ENCODE peak calls at places on chromosomes 16 and 17, in ten cellular contexts. J is right cardiac atrium; Z is psoas muscle; G is endothelial cell of umbilical vein; M is thoracic aorta; N is fibroblast of lung; S is stomach; L is upper lobe of right lung; K is naive thymus-derived CD4-positive, alpha-beta T cell; X is heart left ventricle. U is an unnamed sample. For H3K27me3 and H3K4me1, the result is how much of the 10 kb centered on the place peaks cover.

GRCh38 chr17:3935825-3936355 is 19.6 kb upstream of the P2RX1 start:
- DNase-seq in J (no peak), Z (no peak), G (peak), M (no peak), N (peak), S (no peak), L (no peak), K (no peak), X (no peak), U (no peak)

GRCh38 chr17:83173180-83173996 is 94.0 kb downstream of the METRNL start:
- DNase-seq in J (no peak), Z (no peak), G (no peak), M (no peak), N (no peak), S (no peak), L (no peak), K (no peak), X (peak), U (no peak)

GRCh38 chr17:70208825-70209555 is 39.7 kb downstream of the KCNJ2 start:
- DNase-seq in J (no peak), Z (no peak), G (no peak), M (no peak), N (no peak), S (no peak), L (no peak), K (no peak), X (no peak), U (no peak)

GRCh38 chr17:76678330-76678729 is 32.4 kb downstream of the MXRA7 start:
- DNase-seq in J (no peak), Z (no peak), G (no peak), M (no peak), N (no peak), S (no peak), L (no peak), K (no peak), X (no peak), U (no peak)

GRCh38 chr16:1431497-1432270 is 806 bp downstream of the PERCC1 start:
- DNase-seq in J (no peak), Z (no peak), G (no peak), M (no peak), N (no peak), S (no peak), L (no peak), K (no peak), X (no peak), U (no peak)

GRCh38 chr17:74230896-74231295 is 17.5 kb downstream of the TTYH2 start:
- DNase-seq in J (no peak), Z (no peak), G (no peak), M (no peak), N (no peak), S (no peak), L (no peak), K (no peak), X (no peak), U (no peak)

GRCh38 chr17:2282297-2282873 is 21.2 kb downstream of the SMG6 start:
- DNase-seq in J (no peak), Z (peak), G (peak), M (no peak), N (peak), S (no peak), L (no peak), K (peak), X (no peak), U (no peak)

GRCh38 chr16:69925311-69925710 is 25.8 kb upstream of the CLEC18A start:
- DNase-seq in J (no peak), Z (no peak), G (no peak), M (no peak), N (no peak), S (no peak), L (no peak), K (no peak), X (peak), U (no peak)

GRCh38 chr17:20955437-20956323 is 87.1 kb downstream of the USP22 start:
- DNase-seq in J (no peak), Z (peak), G (peak), M (no peak), N (peak), S (no peak), L (no peak), K (no peak), X (no peak), U (no peak)

GRCh38 chr16:15482068-15482747 is 47.8 kb downstream of the BMERB1 start:
- DNase-seq in J (peak), Z (no peak), G (peak), M (no peak), N (peak), S (peak), L (no peak), K (no peak), X (peak), U (no peak)

GRCh38 chr17:71023631-71024030 is 854.3 kb downstream of the KCNJ2 start:
- DNase-seq in J (no peak), Z (no peak), G (no peak), M (no peak), N (peak), S (no peak), L (no peak), K (no peak), X (no peak), U (no peak)

GRCh38 chr17:45578516-45579455 is 88.3 kb upstream of the PLEKHM1 start:
- DNase-seq in J (no peak), Z (no peak), G (no peak), M (no peak), N (no peak), S (no peak), L (no peak), K (no peak), X (no peak), U (no peak)

GRCh38 chr16:73268311-73268997 is 220.5 kb upstream of the ZFHX3 start:
- DNase-seq in J (no peak), Z (no peak), G (no peak), M (no peak), N (peak), S (no peak), L (no peak), K (no peak), X (no peak), U (no peak)

GRCh38 chr16:78809535-78809934 is 710.1 kb downstream of the WWOX start:
- DNase-seq in J (no peak), Z (no peak), G (no peak), M (no peak), N (no peak), S (no peak), L (no peak), K (no peak), X (no peak), U (no peak)

GRCh38 chr17:44345497-44346026 is 460 bp downstream of the GRN start:
- DNase-seq in J (no peak), Z (no peak), G (peak), M (no peak), N (peak), S (peak), L (no peak), K (peak), X (peak), U (no peak)

GRCh38 chr16:84726670-84727467 is 27.1 kb downstream of the USP10 start:
- DNase-seq in J (peak), Z (no peak), G (no peak), M (no peak), N (no peak), S (no peak), L (peak), K (no peak), X (peak), U (peak)

GRCh38 chr17:73399056-73399455 is 87.3 kb upstream of the CDC42EP4 start:
- DNase-seq in J (no peak), Z (peak), G (no peak), M (no peak), N (no peak), S (no peak), L (no peak), K (no peak), X (no peak), U (no peak)

GRCh38 chr17:75639771-75640555 is 6.7 kb downstream of the SMIM5 start:
- DNase-seq in J (no peak), Z (peak), G (no peak), M (no peak), N (no peak), S (peak), L (peak), K (no peak), X (peak), U (peak)

GRCh38 chr17:67390646-67391480 is 13.8 kb downstream of the PITPNC1 start:
- DNase-seq in J (peak), Z (no peak), G (peak), M (no peak), N (peak), S (peak), L (no peak), K (peak), X (peak), U (peak)

GRCh38 chr17:54426287-54426886 is 474.3 kb upstream of the TOM1L1 start:
- DNase-seq in J (no peak), Z (no peak), G (no peak), M (no peak), N (no peak), S (no peak), L (no peak), K (no peak), X (no peak), U (no peak)

GRCh38 chr17:76735586-76736348 is 1.4 kb downstream of the SRSF2 start:
- DNase-seq in J (no peak), Z (no peak), G (no peak), M (no peak), N (no peak), S (no peak), L (no peak), K (no peak), X (no peak), U (no peak)

GRCh38 chr16:10964891-10965326 is 20.5 kb downstream of the CLEC16A start:
- DNase-seq in J (no peak), Z (no peak), G (no peak), M (no peak), N (peak), S (no peak), L (no peak), K (peak), X (no peak), U (no peak)

GRCh38 chr17:41340496-41340895 is 10.1 kb downstream of the KRT33A start:
- DNase-seq in J (no peak), Z (no peak), G (no peak), M (no peak), N (no peak), S (no peak), L (no peak), K (no peak), X (no peak), U (no peak)

GRCh38 chr16:89017956-89018604 is 41.1 kb upstream of the CBFA2T3 start:
- DNase-seq in J (peak), Z (no peak), G (no peak), M (no peak), N (peak), S (no peak), L (no peak), K (no peak), X (no peak), U (no peak)

GRCh38 chr16:52785653-52786052 is 238.7 kb upstream of the TOX3 start:
- DNase-seq in J (no peak), Z (no peak), G (no peak), M (no peak), N (no peak), S (no peak), L (no peak), K (no peak), X (no peak), U (no peak)

GRCh38 chr17:37747222-37747621 is 2.4 kb upstream of the HNF1B start:
- DNase-seq in J (no peak), Z (no peak), G (no peak), M (no peak), N (no peak), S (no peak), L (no peak), K (no peak), X (no peak), U (no peak)
- H3K27me3 ChIP-seq in J (under half), Z (under half), G (half or more), M (under half), N (half or more), S (half or more), L (half or more), K (under half), X (half or more), U (half or more)

GRCh38 chr17:47131761-47132160 is 57.3 kb downstream of the CDC27 start:
- DNase-seq in J (no peak), Z (no peak), G (no peak), M (no peak), N (peak), S (no peak), L (no peak), K (no peak), X (no peak), U (no peak)
- H3K4me1 ChIP-seq in J (under half), Z (under half), G (under half), M (under half), N (under half), S (under half), L (under half), K (under half), X (under half), U (under half)

DNA sequence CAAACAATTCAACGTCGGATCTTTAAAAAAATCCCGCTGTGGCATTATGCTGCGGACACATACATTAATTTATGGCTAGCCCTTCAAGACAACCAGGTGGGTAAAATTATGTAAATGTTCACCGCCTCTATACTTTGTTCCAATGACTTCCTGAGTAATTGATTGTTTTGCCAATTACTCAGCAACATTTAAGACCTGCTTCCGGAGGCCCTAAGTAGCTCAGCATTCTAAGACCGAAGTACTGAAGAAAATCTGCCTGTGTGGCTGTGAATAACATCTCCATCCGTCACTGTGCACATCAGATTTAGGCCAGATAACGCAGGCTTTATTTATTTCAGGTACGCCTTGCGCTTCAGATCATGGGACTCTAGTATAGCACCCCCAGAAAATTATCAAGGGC is 23.3 kb downstream of the QPRT start:
- DNase-seq in J (no peak), Z (no peak), G (no peak), M (no peak), N (no peak), S (no peak), L (no peak), K (peak), X (no peak), U (no peak)
- H3K27ac ChIP-seq in J (no peak), Z (no peak), G (no peak), M (no peak), N (no peak), S (no peak), L (peak), K (peak), X (no peak), U (peak)

GRCh38 chr16:3183445-3184139 is 4.4 kb upstream of the OR1F1 start:
- DNase-seq in J (no peak), Z (no peak), G (no peak), M (no peak), N (peak), S (no peak), L (no peak), K (no peak), X (no peak), U (no peak)
- H3K27me3 ChIP-seq in J (under half), Z (under half), G (under half), M (under half), N (under half), S (half or more), L (half or more), K (under half), X (half or more), U (half or more)

U was measured in lower lobe of right lung.